ENCODE peak calls at places on chromosomes 13 and 19, in ten cellular contexts. F is T47D; S is fibroblast of pulmonary artery; Q is GM23338; W is activated T-helper 2 cell treated with anti-CD3 and anti-CD28 coated beads, Interferon-gamma antibody, Interleukin-2, Interleukin-4, amounts not matched to agents 10 μg/mL and 5 μg/mL and 100 μg/mL, durations not matched to agents 14 hours and 24 hours and 36 hours; B is mucosa of gallbladder; E is activated CD4-positive, alpha-beta T cell treated with anti-CD3 and anti-CD28 coated beads, Interleukin-2, amount 10 ng/mL, durations not matched to agents 7 days and 5 days; N is NCI-H2029; X is foreskin keratinocyte; Y is stimulated activated naive B cell treated with anti-CD40 and anti-IgM and Interleukin-4, amounts not matched to agents 10 μg/mL and 1 μg/mL and 100 μg/mL, for 72 hours. P is an unnamed sample.

GRCh38 chr13:43558312-43558711 is 228.5 kb downstream of the ENOX1 start:
- DNase-seq in F (no peak), S (peak), Q (no peak), W (no peak), B (no peak), E (no peak), N (no peak), X (no peak), Y (no peak), P (no peak)

GRCh38 chr13:109874444-109874920 is 88.1 kb upstream of the IRS2 start:
- DNase-seq in F (no peak), S (peak), Q (no peak), W (no peak), B (no peak), E (no peak), N (no peak), X (no peak), Y (no peak), P (peak)

GRCh38 chr19:16626796-16627193 is 1.2 kb downstream of the MED26 start:
- DNase-seq in F (no peak), S (no peak), Q (no peak), W (no peak), B (no peak), E (no peak), N (no peak), X (no peak), Y (no peak), P (no peak)

GRCh38 chr13:50403311-50403710 is 388.1 kb downstream of the KCNRG start:
- DNase-seq in F (no peak), S (no peak), Q (no peak), W (no peak), B (peak), E (no peak), N (peak), X (no peak), Y (no peak), P (no peak)

GRCh38 chr19:18651738-18652137 is 14.9 kb downstream of the KLHL26 start:
- DNase-seq in F (no peak), S (no peak), Q (no peak), W (no peak), B (no peak), E (no peak), N (no peak), X (no peak), Y (no peak), P (no peak)

GRCh38 chr13:39016789-39017188 is 21.1 kb downstream of the PROSER1 start:
- DNase-seq in F (peak), S (peak), Q (peak), W (no peak), B (no peak), E (peak), N (no peak), X (peak), Y (no peak), P (no peak)

GRCh38 chr13:98214008-98214643 is 37.1 kb upstream of the RNF113B start:
- DNase-seq in F (no peak), S (peak), Q (no peak), W (no peak), B (no peak), E (no peak), N (no peak), X (peak), Y (no peak), P (no peak)

GRCh38 chr19:1449467-1450442 is at the start of gene APC2:
- DNase-seq in F (peak), S (no peak), Q (peak), W (no peak), B (no peak), E (peak), N (no peak), X (no peak), Y (no peak), P (no peak)

GRCh38 chr19:10690351-10690781 is 10.9 kb upstream of the QTRT1 start:
- DNase-seq in F (no peak), S (peak), Q (no peak), W (no peak), B (no peak), E (no peak), N (no peak), X (no peak), Y (no peak), P (no peak)

GRCh38 chr13:51425410-51426042 is 27.3 kb downstream of the INTS6 start:
- DNase-seq in F (no peak), S (peak), Q (peak), W (no peak), B (no peak), E (no peak), N (no peak), X (peak), Y (no peak), P (no peak)

GRCh38 chr13:90696656-90697055 is 650.8 kb upstream of the MIR17HG start:
- DNase-seq in F (no peak), S (no peak), Q (peak), W (no peak), B (no peak), E (no peak), N (peak), X (no peak), Y (no peak), P (no peak)